ENCODE peak calls at places on chromosomes 16 and 17, in ten cellular contexts. F is heart left ventricle, J is Panc1, W is HCT116, T is left lung, M is fibroblast of villous mesenchyme, X is gastrocnemius medialis, D is H1, Y is ovary, I is prostate gland. C is an unnamed sample.

GRCh38 chr17:34151081-34151480 is 104.0 kb upstream of the CCL2 start:
- DNase-seq in I (no peak), D (no peak), Y (no peak), J (no peak), F (no peak), M (no peak), T (no peak), W (no peak), X (no peak), C (no peak)

GRCh38 chr16:2224183-2224486 is 744 bp downstream of the E4F1 start:
- DNase-seq in F (no peak), Y (no peak), W (no peak), J (no peak), T (no peak), M (no peak), I (no peak), D (no peak), X (no peak), C (no peak)

GRCh38 chr17:82787081-82787848 is 35.4 kb downstream of the TBCD start:
- DNase-seq in Y (no peak), T (peak; percentile 69), J (no peak), W (no peak), M (no peak), F (peak; percentile 46), D (no peak), X (peak; percentile 97), I (peak; percentile 69), C (no peak)

GRCh38 chr16:53484542-53484941 is 18.5 kb downstream of the AKTIP start:
- DNase-seq in F (no peak), Y (no peak), J (no peak), I (no peak), W (no peak), X (no peak), M (no peak), D (no peak), T (no peak), C (no peak)

GRCh38 chr16:85633438-85633743 is 20.3 kb downstream of the GSE1 start:
- DNase-seq in Y (no peak), J (no peak), M (no peak), X (no peak), D (no peak), I (no peak), T (no peak), W (no peak), F (no peak), C (no peak)

GRCh38 chr17:44599298-44600175 is 42.3 kb downstream of the FZD2 start:
- DNase-seq in D (no peak), M (peak; percentile 98), Y (peak; percentile 88), F (no peak), J (no peak), X (no peak), T (no peak), W (no peak), I (no peak), C (peak; percentile 71)

GRCh38 chr17:29650407-29650806 is 27.7 kb upstream of the CORO6 start:
- DNase-seq in M (no peak), T (no peak), X (no peak), I (no peak), J (no peak), F (no peak), Y (no peak), D (no peak), W (no peak), C (no peak)

GRCh38 chr17:6912110-6913051 is 80.9 kb upstream of the TEKT1 start:
- DNase-seq in I (no peak), F (no peak), Y (no peak), D (no peak), X (no peak), T (no peak), J (no peak), W (no peak), M (no peak), C (no peak)

GRCh38 chr17:11391134-11391533 is 150.1 kb downstream of the SHISA6 start:
- DNase-seq in F (no peak), X (no peak), M (no peak), Y (no peak), D (peak; percentile 73), T (no peak), I (no peak), W (no peak), J (no peak), C (no peak)

GRCh38 chr17:8791910-8792270 is 7.3 kb downstream of the MFSD6L start:
- DNase-seq in M (peak; percentile 59), X (no peak), J (no peak), D (no peak), T (no peak), I (no peak), Y (no peak), F (no peak), W (peak; percentile 19), C (no peak)

GRCh38 chr16:2587891-2588565 is 50.2 kb downstream of the PDPK1 start:
- DNase-seq in W (no peak), T (peak; percentile 42), Y (no peak), M (no peak), D (no peak), X (no peak), I (no peak), J (no peak), F (peak; percentile 7), C (no peak)

GRCh38 chr17:80737106-80738019 is 192.7 kb downstream of the RPTOR start:
- DNase-seq in W (no peak), X (no peak), M (no peak), T (no peak), D (no peak), F (no peak), Y (no peak), J (no peak), I (no peak), C (no peak)
- H3K4me3 ChIP-seq in W (no peak overlapping the region), X (no peak overlapping the region), M (no peak overlapping the region), T (no peak overlapping the region), D (no peak overlapping the region), F (no peak overlapping the region), Y (no peak overlapping the region), J (no peak overlapping the region), I (no peak overlapping the region), C (no peak overlapping the region)

DNA sequence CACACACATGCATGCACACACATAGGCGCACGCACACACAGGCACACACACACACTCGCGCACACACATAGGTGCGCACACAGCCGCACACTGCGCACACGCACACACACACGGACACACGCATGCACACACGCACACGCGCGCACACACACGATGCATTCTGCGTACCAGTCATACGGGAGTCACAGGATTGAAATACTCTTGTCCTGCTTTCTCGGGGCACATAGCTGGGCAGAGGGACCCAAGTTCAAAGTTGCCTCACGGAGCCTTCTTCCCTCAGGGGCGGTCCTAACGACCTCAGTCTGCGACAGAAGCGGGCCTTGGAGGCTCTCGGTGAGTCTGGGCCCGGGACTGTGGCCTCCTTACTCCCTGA is 56.0 kb downstream of the MRM1 start:
- DNase-seq in W (no peak), M (no peak), Y (no peak), I (no peak), D (no peak), J (no peak), F (no peak), T (no peak), X (no peak), C (no peak)
- H3K4me3 ChIP-seq in W (no peak overlapping the region), M (peak overlapping the region; percentile 50), Y (peak overlapping the region; percentile 24), I (peak overlapping the region; percentile 29), D (peak overlapping the region; percentile 81), J (no peak overlapping the region), F (peak overlapping the region; percentile 47), T (peak overlapping the region; percentile 26), X (peak overlapping the region; percentile 44), C (no peak overlapping the region)

DNA sequence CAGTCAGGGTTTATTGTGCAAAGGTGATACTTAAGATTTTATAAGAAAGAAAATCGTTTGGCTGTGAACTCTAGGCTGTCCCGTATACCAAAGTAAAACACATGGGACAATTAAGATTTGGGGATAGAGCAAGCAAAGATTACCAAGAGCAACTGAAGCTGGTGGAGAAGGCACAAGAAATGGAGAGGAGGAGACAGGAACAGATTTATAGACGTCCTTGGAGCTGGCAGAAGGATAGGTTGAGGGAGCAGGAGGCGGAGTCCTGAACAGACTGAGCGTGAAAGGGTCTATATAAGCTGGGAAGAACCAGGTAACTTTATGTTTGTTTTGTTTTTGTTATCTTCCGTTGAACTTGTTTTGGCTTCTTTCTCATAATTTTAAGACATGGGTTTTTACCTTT is 3.8 kb downstream of the TNRC6C start:
- DNase-seq in M (no peak), D (no peak), X (no peak), I (no peak), F (no peak), Y (no peak), W (no peak), T (no peak), J (no peak), C (no peak)
- H3K4me3 ChIP-seq in M (no peak overlapping the region), D (no peak overlapping the region), X (no peak overlapping the region), I (no peak overlapping the region), F (no peak overlapping the region), Y (no peak overlapping the region), W (no peak overlapping the region), T (no peak overlapping the region), J (no peak overlapping the region), C (no peak overlapping the region)

GRCh38 chr17:48604770-48605329 is at the start of gene HOXB6:
- DNase-seq in X (no peak), J (no peak), M (no peak), I (no peak), Y (no peak), T (no peak), D (no peak), W (no peak), F (no peak), C (no peak)

GRCh38 chr17:48603959-48604769 is 622 bp downstream of the HOXB6 start:
- DNase-seq in D (no peak), T (no peak), F (no peak), Y (no peak), X (no peak), M (no peak), J (no peak), W (peak; percentile 69), I (no peak), C (no peak)

GRCh38 chr17:48605409-48605864 is 651 bp upstream of the HOXB6 start:
- DNase-seq in T (no peak), W (no peak), M (no peak), X (no peak), F (no peak), I (no peak), Y (no peak), J (no peak), D (no peak), C (no peak)

GRCh38 chr17:48606892-48607241 is 2.1 kb upstream of the HOXB6 start:
- DNase-seq in I (no peak), F (no peak), X (no peak), Y (no peak), M (no peak), D (no peak), T (no peak), J (no peak), W (no peak), C (no peak)

DNA sequence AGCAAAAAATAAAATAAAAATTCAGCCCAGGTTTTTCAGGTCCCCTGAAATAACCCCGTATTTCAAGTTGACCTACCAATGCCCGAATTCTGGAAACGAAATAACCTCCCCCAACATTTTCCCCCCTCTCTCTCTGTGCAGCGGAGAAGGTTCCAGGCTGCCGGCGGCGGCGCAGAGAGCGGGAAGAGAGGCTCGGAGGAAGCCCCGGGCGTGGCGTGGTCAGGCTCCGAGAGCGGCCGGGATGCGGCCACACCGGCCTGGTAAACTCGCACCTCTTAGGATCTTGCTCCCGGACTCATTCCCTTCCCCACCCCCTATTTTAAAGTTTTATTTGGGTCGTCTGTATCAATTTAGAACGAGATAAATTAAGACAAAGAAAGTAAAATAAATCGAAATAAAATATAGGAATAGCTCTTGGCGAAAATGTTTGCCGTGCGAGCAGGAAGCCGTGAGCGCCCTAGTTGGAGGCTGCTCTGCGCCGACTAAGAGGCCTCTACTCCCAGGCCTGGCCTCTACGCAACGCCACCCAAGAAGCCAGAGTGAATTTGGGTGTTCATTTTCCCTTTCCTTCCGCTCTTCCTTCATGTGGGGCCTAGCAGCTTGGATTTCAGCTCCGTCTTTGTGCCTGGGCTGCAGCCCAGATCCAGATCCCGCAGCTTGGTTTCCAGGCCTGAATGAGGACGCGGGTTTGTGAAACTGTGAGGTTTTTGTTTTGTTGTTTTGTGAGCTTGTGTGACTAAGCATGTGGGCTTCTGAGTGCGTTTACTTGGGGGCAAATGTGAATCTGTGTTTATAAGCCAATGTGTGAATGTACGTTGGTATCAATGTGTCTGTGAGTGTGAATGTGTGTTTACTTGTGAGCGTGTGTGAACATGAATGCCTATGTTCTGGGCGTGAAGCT is 1.5 kb upstream of the HOXB6 start:
- DNase-seq in I (no peak), D (no peak), T (no peak), M (no peak), X (no peak), Y (no peak), F (no peak), W (no peak), J (no peak), C (no peak)
- H3K4me3 ChIP-seq in I (no peak overlapping the region), D (no peak overlapping the region), T (no peak overlapping the region), M (no peak overlapping the region), X (no peak overlapping the region), Y (no peak overlapping the region), F (no peak overlapping the region), W (no peak overlapping the region), J (peak overlapping the region; percentile 99), C (no peak overlapping the region)

C was measured in Caco-2.